ENCODE peak calls at places on chromosome 4, in eight cellular contexts. J is mucosa of descending colon, E is keratinocyte, X is GM04503, H is HCEC 1CT, F is NCI-H460, M is hippocampal formation, L is gastrocnemius medialis. C is an unnamed sample.

GRCh38 chr4:89242864-89243740 is 64.5 kb downstream of the GPRIN3 start:
- DNase-seq in J (no peak), E (no peak), X (no peak), H (no peak), F (no peak), M (no peak), L (no peak), C (no peak)

GRCh38 chr4:97366661-97367060 is 776.6 kb downstream of the STPG2 start:
- DNase-seq in J (no peak), E (no peak), X (no peak), H (no peak), F (no peak), M (no peak), L (no peak), C (no peak)

GRCh38 chr4:70706516-70706915 is 15.2 kb upstream of the RUFY3 start:
- DNase-seq in J (no peak), E (no peak), X (no peak), H (no peak), F (no peak), M (no peak), L (no peak), C (no peak)

GRCh38 chr4:710916-711315 is 5.3 kb downstream of the PCGF3 start:
- DNase-seq in J (no peak), E (no peak), X (no peak), H (no peak), F (no peak), M (no peak), L (no peak), C (no peak)

GRCh38 chr4:184514121-184514988 is 40.0 kb upstream of the IRF2 start:
- DNase-seq in J (no peak), E (no peak), X (peak; percentile 60), H (peak; percentile 75), F (peak; percentile 9), M (peak; percentile 68), L (peak; percentile 15), C (peak; percentile 80)

GRCh38 chr4:19945979-19946380 is 305.7 kb upstream of the SLIT2 start:
- DNase-seq in J (no peak), E (peak; percentile 46), X (peak; percentile 98), H (peak; percentile 98), F (no peak), M (no peak), L (no peak), C (no peak)

GRCh38 chr4:139825523-139826014 is 159.9 kb downstream of the MGST2 start:
- DNase-seq in J (no peak), E (no peak), X (no peak), H (no peak), F (no peak), M (no peak), L (no peak), C (no peak)

GRCh38 chr4:127410201-127410600 is 222.6 kb upstream of the INTU start:
- DNase-seq in J (no peak), E (no peak), X (no peak), H (no peak), F (no peak), M (no peak), L (no peak), C (no peak)

GRCh38 chr4:34676390-34676789 is 1567.9 kb downstream of the ARAP2 start:
- DNase-seq in J (no peak), E (no peak), X (no peak), H (no peak), F (no peak), M (no peak), L (no peak), C (no peak)

GRCh38 chr4:146049802-146050201 is 111.2 kb upstream of the ZNF827 start:
- DNase-seq in J (no peak), E (no peak), X (no peak), H (no peak), F (no peak), M (no peak), L (no peak), C (no peak)

GRCh38 chr4:146343776-146344175 is 129.4 kb downstream of the REELD1 start:
- DNase-seq in J (no peak), E (no peak), X (no peak), H (no peak), F (no peak), M (no peak), L (no peak), C (no peak)

GRCh38 chr4:33073811-33074210 is 2353.6 kb downstream of the PCDH7 start:
- DNase-seq in J (no peak), E (no peak), X (no peak), H (no peak), F (no peak), M (no peak), L (no peak), C (no peak)

GRCh38 chr4:8427761-8428287 is 12.7 kb downstream of the ACOX3 start:
- DNase-seq in J (no peak), E (no peak), X (peak; percentile 27), H (peak; percentile 50), F (no peak), M (no peak), L (no peak), C (no peak)

GRCh38 chr4:52052475-52052780 is 1.3 kb downstream of the SPATA18 start:
- DNase-seq in J (no peak), E (no peak), X (no peak), H (no peak), F (no peak), M (no peak), L (no peak), C (no peak)

GRCh38 chr4:77619408-77619807 is 13.8 kb downstream of the CXCL13 start:
- DNase-seq in J (no peak), E (no peak), X (no peak), H (no peak), F (no peak), M (peak; percentile 39), L (no peak), C (no peak)

GRCh38 chr4:85870298-85871083 is 395.5 kb downstream of the ARHGAP24 start:
- DNase-seq in J (no peak), E (no peak), X (no peak), H (no peak), F (no peak), M (no peak), L (no peak), C (no peak)

GRCh38 chr4:8473198-8473919 is 32.8 kb downstream of the TRMT44 start:
- DNase-seq in J (no peak), E (no peak), X (no peak), H (no peak), F (no peak), M (no peak), L (no peak), C (no peak)

GRCh38 chr4:7993671-7994070 is 54.0 kb upstream of the AFAP1 start:
- DNase-seq in J (no peak), E (no peak), X (no peak), H (no peak), F (no peak), M (no peak), L (no peak), C (no peak)

GRCh38 chr4:54539500-54540029 is 118.2 kb upstream of the KIT start:
- DNase-seq in J (peak; percentile 62), E (no peak), X (no peak), H (no peak), F (peak; percentile 8), M (peak; percentile 12), L (no peak), C (peak; percentile 7)

GRCh38 chr4:23233596-23233995 is 540.9 kb downstream of the GBA3 start:
- DNase-seq in J (no peak), E (no peak), X (no peak), H (no peak), F (no peak), M (no peak), L (no peak), C (no peak)

C was measured in occipital lobe.